ENCODE peak calls at places on chromosomes 13 and 19, in nine cellular contexts. R is body of pancreas, S is uterus, X is upper lobe of left lung, O is IMR-90, N is retinal pigment epithelial cell, L is neural progenitor cell, U is left lung, T is fibroblast of pulmonary artery. E is an unnamed sample.

GRCh38 chr13:37656247-37656940 is 57.8 kb upstream of the POSTN start:
- DNase-seq in O (peak), L (no peak), X (no peak), R (no peak), N (peak), T (peak), U (no peak), S (no peak), E (peak)

GRCh38 chr13:98199480-98199879 is 22.4 kb upstream of the RNF113B start:
- DNase-seq in O (peak), T (no peak), X (no peak), L (no peak), S (no peak), U (no peak), N (no peak), R (no peak), E (no peak)

GRCh38 chr19:43790587-43790986 is 9.8 kb upstream of the KCNN4 start:
- DNase-seq in T (no peak), O (no peak), L (no peak), R (no peak), S (no peak), U (no peak), X (no peak), N (no peak), E (no peak)

GRCh38 chr13:73190477-73190876 is 131.7 kb downstream of the KLF5 start:
- DNase-seq in U (no peak), X (no peak), R (no peak), T (peak), O (no peak), L (no peak), N (no peak), S (no peak), E (no peak)

GRCh38 chr19:5141278-5141925 is 172.5 kb downstream of the KDM4B start:
- DNase-seq in L (no peak), X (no peak), N (no peak), S (no peak), U (peak), O (peak), R (peak), T (peak), E (no peak)

GRCh38 chr13:50593228-50593627 is 250.3 kb downstream of the DLEU7 start:
- DNase-seq in U (no peak), S (no peak), O (no peak), T (no peak), X (no peak), N (no peak), L (no peak), R (no peak), E (no peak)

GRCh38 chr19:8544168-8544567 is 30.2 kb upstream of the ZNF414 start:
- DNase-seq in R (no peak), S (no peak), N (no peak), L (no peak), U (peak), X (no peak), O (no peak), T (no peak), E (no peak)

GRCh38 chr19:18804643-18805042 is 13.5 kb upstream of the COMP start:
- DNase-seq in R (no peak), U (no peak), T (no peak), X (no peak), N (no peak), S (no peak), O (no peak), L (no peak), E (no peak)

GRCh38 chr19:46732966-46733692 is 12.7 kb upstream of the FKRP start:
- DNase-seq in X (peak), O (peak), L (no peak), S (no peak), N (no peak), R (no peak), U (peak), T (no peak), E (no peak)

GRCh38 chr19:13091400-13092161 is 11.1 kb downstream of the LYL1 start:
- DNase-seq in N (peak), X (no peak), R (no peak), T (peak), S (peak), O (peak), U (peak), L (peak), E (peak)

GRCh38 chr19:43618921-43619261 is 538 bp downstream of the ZNF428 start:
- DNase-seq in N (no peak), U (no peak), R (no peak), X (peak), T (peak), L (no peak), S (no peak), O (peak), E (no peak)

GRCh38 chr13:75415720-75416119 is 66.2 kb downstream of the TBC1D4 start:
- DNase-seq in N (peak), U (no peak), L (no peak), S (no peak), X (no peak), R (no peak), T (peak), O (peak), E (peak)

GRCh38 chr19:10120538-10121198 is 969 bp upstream of the EIF3G start:
- DNase-seq in T (peak), X (no peak), U (no peak), S (no peak), O (peak), N (no peak), R (no peak), L (no peak), E (peak)

GRCh38 chr13:84191199-84191598 is 308.9 kb upstream of the SLITRK1 start:
- DNase-seq in O (no peak), U (no peak), X (no peak), S (no peak), R (no peak), L (no peak), T (peak), N (no peak), E (no peak)

GRCh38 chr19:5172859-5173577 is 167.6 kb downstream of the PTPRS start:
- DNase-seq in S (no peak), U (no peak), T (peak), L (no peak), X (no peak), O (peak), N (peak), R (no peak), E (peak)

GRCh38 chr19:34430738-34431625 is 2.8 kb downstream of the UBA2 start:
- DNase-seq in S (no peak), L (peak), N (no peak), X (no peak), U (no peak), R (no peak), O (peak), T (peak), E (no peak)

GRCh38 chr13:37608750-37609339 is 10.3 kb upstream of the POSTN start:
- DNase-seq in O (no peak), X (no peak), R (no peak), S (no peak), L (no peak), T (peak), U (no peak), N (no peak), E (no peak)

GRCh38 chr19:10565028-10565566 is 713 bp downstream of the KRI1 start:
- DNase-seq in N (no peak), O (peak), R (peak), T (peak), U (no peak), S (no peak), L (peak), X (peak), E (no peak)

GRCh38 chr19:35080613-35081170 is 34.9 kb upstream of the FXYD3 start:
- DNase-seq in N (no peak), T (no peak), R (no peak), O (no peak), X (no peak), S (no peak), L (no peak), U (no peak), E (no peak)

GRCh38 chr19:38057954-38058690 is 151.1 kb downstream of the SIPA1L3 start:
- DNase-seq in T (no peak), L (no peak), N (no peak), X (peak), O (no peak), S (no peak), U (peak), R (peak), E (no peak)

GRCh38 chr19:4186087-4186993 is 3.9 kb downstream of the ANKRD24 start:
- DNase-seq in O (peak), U (no peak), N (no peak), L (peak), T (peak), S (peak), R (peak), X (peak), E (no peak)

GRCh38 chr19:19460761-19461265 is 54.5 kb downstream of the TSSK6 start:
- DNase-seq in L (peak), X (peak), R (peak), N (no peak), O (peak), S (no peak), T (peak), U (peak), E (no peak)

GRCh38 chr13:29448124-29448685 is 147.3 kb downstream of the SLC7A1 start:
- DNase-seq in T (no peak), O (no peak), L (no peak), S (no peak), X (no peak), U (no peak), N (no peak), R (no peak), E (no peak)

GRCh38 chr19:49114630-49115363 is 627 bp downstream of the LIN7B start:
- DNase-seq in N (no peak), L (peak), O (peak), U (peak), R (peak), S (peak), X (peak), T (peak), E (no peak)

GRCh38 chr19:41845051-41845590 is 279 bp downstream of the DMRTC2 start:
- DNase-seq in N (no peak), O (no peak), L (no peak), S (no peak), T (no peak), R (no peak), X (no peak), U (no peak), E (no peak)

GRCh38 chr13:28048768-28049167 is 51.6 kb downstream of the FLT3 start:
- DNase-seq in O (no peak), L (no peak), X (no peak), T (no peak), R (no peak), N (no peak), U (no peak), S (no peak), E (no peak)
- H3K4me3 ChIP-seq in O (no peak), L (no peak), X (no peak), T (no peak), R (no peak), N (no peak), U (no peak), S (no peak), E (no peak)

DNA sequence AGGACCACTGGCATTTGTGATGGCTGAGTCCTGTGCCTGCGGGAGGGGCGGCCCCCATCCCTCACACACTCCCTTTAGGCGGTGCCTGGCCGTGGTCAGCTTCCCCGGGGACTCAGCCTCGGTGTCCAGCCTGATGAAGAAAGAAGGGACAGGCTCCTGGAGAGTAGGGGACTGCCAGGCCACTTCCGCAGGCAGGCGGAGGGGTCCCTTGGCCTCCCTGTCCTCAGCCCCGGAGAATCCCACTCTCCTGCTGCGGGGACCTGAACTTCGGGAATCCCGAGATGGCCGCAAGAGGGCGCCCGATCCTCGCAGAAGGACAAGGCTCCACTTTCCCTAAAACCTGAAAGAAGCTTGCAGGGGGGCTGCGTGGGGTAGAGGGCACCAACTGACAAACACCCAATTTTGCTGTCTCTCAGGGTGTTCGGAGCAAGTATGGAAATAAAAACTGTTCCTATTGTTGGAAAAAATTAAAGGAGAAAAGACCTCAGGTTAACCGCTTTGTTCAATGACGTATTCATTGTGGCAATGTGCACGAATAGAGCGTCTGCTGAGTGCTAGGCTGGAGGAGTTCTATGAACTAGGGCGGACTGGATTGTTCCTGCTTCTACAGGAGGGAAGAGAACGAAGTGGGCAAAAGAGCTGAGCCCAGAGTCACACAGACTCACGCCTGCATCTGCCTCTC is 297.3 kb downstream of the ZNF536 start:
- DNase-seq in L (peak), U (peak), R (peak), O (peak), T (peak), S (peak), N (no peak), X (peak), E (no peak)
- TF ChIP-seq CTCF in L (peak), U (peak), R (peak), O (peak), T (peak), S (peak), N (peak), X (peak), E (peak)

GRCh38 chr13:40204246-40204645 is 462.2 kb downstream of the FOXO1 start:
- DNase-seq in T (no peak), U (no peak), N (no peak), X (no peak), O (no peak), R (no peak), L (no peak), S (no peak), E (no peak)

GRCh38 chr13:40208517-40208916 is 457.9 kb downstream of the FOXO1 start:
- DNase-seq in U (no peak), O (no peak), T (no peak), R (no peak), N (no peak), X (no peak), L (no peak), S (no peak), E (no peak)

GRCh38 chr13:40205771-40206240 is 460.6 kb downstream of the FOXO1 start:
- DNase-seq in N (no peak), L (no peak), S (no peak), X (no peak), R (no peak), O (no peak), T (no peak), U (no peak), E (no peak)

GRCh38 chr13:40206241-40207109 is 460.0 kb downstream of the FOXO1 start:
- DNase-seq in U (no peak), X (no peak), R (peak), N (peak), O (peak), T (peak), S (no peak), L (no peak), E (no peak)

GRCh38 chr13:40207110-40207478 is 459.3 kb downstream of the FOXO1 start:
- DNase-seq in S (no peak), X (no peak), U (no peak), O (no peak), R (no peak), N (no peak), L (no peak), T (no peak), E (no peak)
- H3K4me3 ChIP-seq in S (no peak), X (no peak), U (no peak), O (no peak), R (no peak), N (no peak), L (no peak), T (no peak), E (no peak)

DNA sequence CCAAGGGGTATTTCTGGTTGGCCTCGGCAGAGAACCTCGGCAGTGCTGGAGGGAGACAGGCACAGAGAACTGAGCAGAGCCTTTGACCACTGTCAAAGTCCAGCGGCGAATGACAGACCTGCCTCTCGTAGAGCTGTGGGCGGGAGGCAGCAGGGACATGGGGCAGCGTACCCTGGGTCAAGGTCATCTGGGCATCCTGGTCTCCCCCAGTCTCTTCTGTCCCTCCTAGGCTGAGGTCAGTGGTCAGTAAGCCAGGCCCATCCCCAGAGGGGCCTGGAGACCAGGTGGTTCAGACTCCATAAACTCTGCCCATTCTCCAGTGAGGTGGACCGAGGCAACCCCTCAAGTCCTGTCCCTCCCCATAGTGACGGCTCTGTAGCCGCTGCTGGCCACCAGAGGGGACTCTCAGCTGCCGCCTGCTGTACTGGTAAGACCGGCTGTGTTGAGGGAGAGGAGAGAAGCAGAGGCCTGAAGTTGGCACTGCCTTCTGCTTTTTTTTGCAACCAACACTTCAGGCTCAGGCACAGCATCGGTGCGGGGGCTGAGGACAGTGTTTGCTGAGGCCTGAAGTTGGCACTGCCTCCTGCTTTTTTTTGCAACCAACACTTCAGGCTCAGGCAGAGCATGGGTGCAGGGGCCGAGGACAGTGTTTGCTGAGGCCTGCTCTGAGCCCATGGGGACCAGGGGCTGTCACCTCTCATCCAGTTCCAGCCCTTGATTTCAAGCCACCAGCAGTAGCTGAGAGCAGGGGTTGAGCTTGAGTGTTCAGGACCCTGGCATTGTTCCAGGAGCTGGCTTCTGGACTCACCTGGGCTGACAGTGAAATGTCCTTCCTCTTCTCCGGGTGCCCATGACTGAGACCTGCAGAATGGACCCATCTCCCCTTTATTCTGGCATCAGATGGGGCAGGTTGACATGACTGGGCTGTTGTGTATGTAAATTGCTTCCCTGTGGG is at the start of gene PGLYRP2:
- DNase-seq in O (no peak), R (peak), T (peak), N (no peak), S (no peak), L (no peak), U (no peak), X (peak), E (no peak)
- TF ChIP-seq CTCF in O (no peak), R (peak), T (no peak), N (no peak), S (peak), L (no peak), U (no peak), X (peak), E (no peak)

GRCh38 chr13:99258946-99259345 is 767 bp upstream of the GPR18 start:
- DNase-seq in S (no peak), O (no peak), U (no peak), N (no peak), R (no peak), L (no peak), T (no peak), X (no peak), E (no peak)

GRCh38 chr13:99260216-99260615 is 2.0 kb upstream of the GPR18 start:
- DNase-seq in S (no peak), N (no peak), T (no peak), R (no peak), L (no peak), X (no peak), U (no peak), O (peak), E (no peak)

GRCh38 chr13:99256709-99257108 is 1.5 kb downstream of the GPR18 start:
- DNase-seq in T (peak), S (no peak), U (no peak), L (no peak), N (no peak), X (no peak), O (peak), R (no peak), E (no peak)

GRCh38 chr13:99257291-99257690 is 888 bp downstream of the GPR18 start:
- DNase-seq in L (no peak), U (no peak), R (no peak), X (no peak), T (no peak), S (no peak), N (no peak), O (no peak), E (no peak)

GRCh38 chr13:99258210-99258860 is at the start of gene GPR18:
- DNase-seq in X (no peak), U (no peak), O (peak), T (no peak), N (no peak), L (no peak), S (no peak), R (no peak), E (no peak)
- H3K4me3 ChIP-seq in X (no peak), U (no peak), O (no peak), T (no peak), N (no peak), L (no peak), S (no peak), R (no peak), E (no peak)

DNA sequence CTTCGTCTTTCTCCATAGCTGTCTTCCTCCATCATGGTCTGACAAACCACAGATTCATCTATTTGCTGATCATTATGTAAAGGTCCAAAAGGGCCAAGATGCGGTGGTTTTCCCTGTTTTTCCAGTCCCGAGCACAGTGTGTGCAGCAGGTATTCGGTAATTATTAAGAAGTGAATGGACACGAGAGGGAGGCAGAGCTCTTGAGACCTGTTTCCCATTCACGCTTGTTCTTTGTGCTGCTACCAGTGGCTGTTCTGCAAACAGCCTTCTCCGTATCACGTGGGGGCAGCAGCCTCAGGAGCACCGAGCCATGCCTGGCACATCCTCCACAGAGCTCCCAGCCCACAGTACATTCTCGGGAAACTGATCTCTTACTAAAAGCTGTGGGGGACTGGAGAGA is 50.3 kb downstream of the CCDC70 start:
- DNase-seq in R (peak), U (no peak), S (no peak), N (no peak), T (no peak), X (peak), L (no peak), O (no peak), E (no peak)
- TF ChIP-seq CTCF in R (peak), U (no peak), S (peak), N (peak), T (no peak), X (no peak), L (no peak), O (no peak), E (no peak)

GRCh38 chr19:677601-678380 is 1.6 kb downstream of the FSTL3 start:
- DNase-seq in R (peak), N (no peak), L (no peak), S (no peak), T (no peak), O (no peak), X (peak), U (no peak), E (no peak)
- H3K4me3 ChIP-seq in R (no peak), N (peak), L (no peak), S (peak), T (peak), O (peak), X (peak), U (peak), E (peak)

E was measured in AG04449.